ENCODE peak calls at places on chromosomes 4 and X, in six cellular contexts. E is spleen; G is naive thymus-derived CD4-positive, alpha-beta T cell; Y is stomach; A is prostate gland; C is cardiac muscle cell. B is an unnamed sample. For H3K4me1 and H3K9me3, the result is how much of the 10 kb centered on the place peaks cover.

GRCh38 chr4:153651041-153651960 is 32.8 kb upstream of the TLR2 start:
- DNase-seq in G (peak), C (no peak), E (peak), A (no peak), Y (no peak), B (no peak)

GRCh38 chrX:41045960-41046567 is 39.2 kb upstream of the USP9X start:
- DNase-seq in Y (no peak), E (no peak), G (no peak), C (peak), A (no peak), B (no peak)

GRCh38 chr4:166941629-166942028 is 292.7 kb downstream of the SPOCK3 start:
- DNase-seq in Y (no peak), G (no peak), C (no peak), A (no peak), E (no peak), B (no peak)

GRCh38 chrX:70592091-70592490 is 147.5 kb downstream of the DLG3 start:
- DNase-seq in A (no peak), G (no peak), E (no peak), Y (no peak), C (peak), B (no peak)

GRCh38 chr4:11537846-11538245 is 109.2 kb upstream of the HS3ST1 start:
- DNase-seq in A (no peak), Y (no peak), E (no peak), C (no peak), G (no peak), B (no peak)

GRCh38 chr4:127574643-127575042 is 58.1 kb upstream of the INTU start:
- DNase-seq in Y (no peak), C (no peak), A (no peak), G (no peak), E (no peak), B (no peak)

GRCh38 chrX:153794897-153795816 is 689 bp downstream of the SSR4 start:
- DNase-seq in G (no peak), E (no peak), Y (no peak), A (no peak), C (peak), B (peak)

GRCh38 chr4:140049024-140049923 is 104.7 kb downstream of the MAML3 start:
- DNase-seq in C (peak), Y (peak), E (peak), A (peak), G (peak), B (peak)

GRCh38 chr4:114273246-114273645 is 293.8 kb upstream of the ARSJ start:
- DNase-seq in G (no peak), A (no peak), C (no peak), Y (no peak), E (no peak), B (no peak)

GRCh38 chr4:118226611-118227010 is 126.2 kb downstream of the PRSS12 start:
- DNase-seq in E (no peak), A (no peak), C (no peak), G (no peak), Y (no peak), B (no peak)

GRCh38 chr4:78720994-78721677 is 55.0 kb upstream of the BMP2K start:
- DNase-seq in Y (no peak), A (no peak), G (peak), E (peak), C (no peak), B (peak)

GRCh38 chr4:150619032-150619431 is 37.1 kb downstream of the MAB21L2 start:
- DNase-seq in E (no peak), C (peak), G (no peak), Y (no peak), A (no peak), B (no peak)

GRCh38 chr4:174461438-174462106 is 60.7 kb downstream of the HPGD start:
- DNase-seq in C (peak), A (peak), E (no peak), Y (no peak), G (no peak), B (no peak)

GRCh38 chrX:50818986-50819385 is 5.0 kb upstream of the SHROOM4 start:
- DNase-seq in C (no peak), E (no peak), A (no peak), Y (no peak), G (no peak), B (no peak)

GRCh38 chr4:159463235-159463634 is 360.4 kb downstream of the RAPGEF2 start:
- DNase-seq in A (no peak), E (no peak), Y (no peak), G (no peak), C (no peak), B (no peak)

GRCh38 chr4:103853627-103854026 is 133.8 kb upstream of the TACR3 start:
- DNase-seq in E (no peak), G (no peak), C (no peak), A (no peak), Y (no peak), B (no peak)

GRCh38 chrX:143788265-143788664 is 67.7 kb upstream of the SPANXN2 start:
- DNase-seq in E (no peak), C (peak), G (no peak), Y (no peak), A (no peak), B (no peak)

GRCh38 chrX:2897311-2897689 is 31.8 kb downstream of the ARSD start:
- DNase-seq in E (no peak), G (no peak), C (no peak), Y (peak), A (no peak), B (peak)

GRCh38 chr4:15749001-15749400 is 29.1 kb upstream of the CD38 start:
- DNase-seq in Y (no peak), A (no peak), G (no peak), C (no peak), E (no peak), B (no peak)

GRCh38 chr4:176767183-176767582 is 25.5 kb downstream of the VEGFC start:
- DNase-seq in Y (no peak), G (no peak), C (peak), A (no peak), E (no peak), B (no peak)

GRCh38 chr4:729336-730315 is 24.0 kb downstream of the PCGF3 start:
- DNase-seq in C (no peak), Y (no peak), A (no peak), E (no peak), G (no peak), B (no peak)

GRCh38 chrX:2693526-2694002 is 2.5 kb downstream of the CD99 start:
- DNase-seq in G (no peak), E (peak), A (no peak), Y (no peak), C (no peak), B (no peak)

GRCh38 chr4:9994246-9994847 is 26.9 kb downstream of the SLC2A9 start:
- DNase-seq in E (no peak), C (no peak), Y (no peak), A (no peak), G (peak), B (no peak)

GRCh38 chr4:161522031-161522430 is 641.8 kb downstream of the FSTL5 start:
- DNase-seq in E (no peak), Y (no peak), C (peak), A (no peak), G (no peak), B (no peak)

GRCh38 chr4:122341906-122342305 is 36.9 kb upstream of the ADAD1 start:
- DNase-seq in A (no peak), C (peak), E (no peak), G (no peak), Y (no peak), B (no peak)

GRCh38 chrX:65300104-65300809 is 234.3 kb downstream of the LAS1L start:
- DNase-seq in G (no peak), A (no peak), C (no peak), E (no peak), Y (no peak), B (no peak)

GRCh38 chr4:155604718-155605601 is 61.7 kb upstream of the GUCY1A1 start:
- DNase-seq in C (peak), E (no peak), Y (peak), A (peak), G (no peak), B (no peak)

GRCh38 chrX:13094780-13095425 is 50.5 kb upstream of the FAM9C start:
- DNase-seq in A (no peak), E (no peak), C (peak), Y (no peak), G (no peak), B (no peak)

GRCh38 chrX:46912098-46912672 is at the start of gene JADE3:
- DNase-seq in G (no peak), Y (peak), E (peak), C (peak), A (peak), B (peak)

GRCh38 chrX:63738696-63739095 is 46.3 kb downstream of the ARHGEF9 start:
- DNase-seq in A (no peak), E (no peak), G (no peak), C (no peak), Y (no peak), B (no peak)

GRCh38 chrX:63740382-63740781 is 44.6 kb downstream of the ARHGEF9 start:
- DNase-seq in C (no peak), G (no peak), A (no peak), E (no peak), Y (no peak), B (no peak)

GRCh38 chrX:63739885-63740284 is 45.1 kb downstream of the ARHGEF9 start:
- DNase-seq in Y (no peak), C (no peak), A (no peak), E (no peak), G (no peak), B (no peak)

GRCh38 chrX:63735882-63736281 is 49.1 kb downstream of the ARHGEF9 start:
- DNase-seq in Y (no peak), A (no peak), E (no peak), G (no peak), C (no peak), B (no peak)
- H3K4me1 ChIP-seq in Y (under half), A (under half), E (under half), G (under half), C (under half), B (under half)

DNA sequence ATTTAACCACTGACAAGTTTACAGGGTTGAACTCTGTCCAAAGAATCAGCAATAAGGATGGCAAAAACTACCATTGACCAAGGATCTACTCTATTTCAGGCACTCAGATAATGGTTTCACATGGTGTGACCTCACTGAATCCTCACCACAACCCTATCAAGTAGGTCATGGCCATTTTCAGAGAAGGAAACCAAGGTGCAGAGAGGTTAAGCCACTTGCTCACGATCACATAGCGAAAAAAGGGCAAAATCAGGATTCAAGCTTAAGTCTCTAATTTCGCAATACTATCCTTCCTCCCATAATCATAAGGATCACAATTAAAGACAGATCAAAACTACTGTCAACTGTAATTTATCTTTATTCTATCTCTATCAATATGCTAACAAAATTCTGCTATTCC is 191.0 kb upstream of the AFF2 start:
- DNase-seq in C (no peak), A (no peak), Y (no peak), E (no peak), G (no peak), B (no peak)
- H3K9me3 ChIP-seq in C (under half), A (under half), Y (under half), E (under half), G (under half), B (under half)

GRCh38 chr4:24495388-24495787 is 89.0 kb downstream of the DHX15 start:
- DNase-seq in E (no peak), Y (no peak), G (no peak), A (no peak), C (no peak), B (no peak)

GRCh38 chr4:24488399-24489164 is 95.8 kb downstream of the DHX15 start:
- DNase-seq in Y (peak), G (no peak), E (peak), A (peak), C (peak), B (peak)

GRCh38 chr4:24489870-24490269 is 94.5 kb downstream of the DHX15 start:
- DNase-seq in A (no peak), Y (no peak), E (no peak), G (no peak), C (peak), B (no peak)
- H3K4me3 ChIP-seq in A (no peak), Y (no peak), E (no peak), G (no peak), C (no peak), B (no peak)

GRCh38 chr4:2586502-2586901 is 50.1 kb downstream of the FAM193A start:
- DNase-seq in G (no peak), Y (no peak), A (no peak), C (no peak), E (no peak), B (no peak)
- H3K4me1 ChIP-seq in G (under half), Y (half or more), A (under half), C (under half), E (under half), B (under half)

GRCh38 chrX:10119399-10119990 is 37.3 kb upstream of the CLCN4 start:
- DNase-seq in G (peak), C (peak), A (peak), E (peak), Y (peak), B (no peak)
- H3K9me3 ChIP-seq in G (under half), C (under half), A (under half), E (under half), Y (under half), B (under half)

GRCh38 chr4:102319594-102319993 is 25.7 kb downstream of the SLC39A8 start:
- DNase-seq in G (no peak), E (no peak), A (no peak), C (no peak), Y (no peak), B (no peak)
- H3K4me3 ChIP-seq in G (no peak), E (no peak), A (no peak), C (no peak), Y (no peak), B (no peak)

GRCh38 chrX:7801706-7802105 is 41.3 kb upstream of the VCX start:
- DNase-seq in A (no peak), Y (no peak), C (no peak), E (no peak), G (no peak), B (no peak)
- H3K4me1 ChIP-seq in A (under half), Y (under half), C (under half), E (under half), G (under half), B (under half)

GRCh38 chrX:93177930-93178329 is 495.4 kb downstream of the NAP1L3 start:
- DNase-seq in E (no peak), G (no peak), Y (no peak), C (no peak), A (no peak), B (no peak)
- H3K9me3 ChIP-seq in E (under half), G (under half), Y (under half), C (under half), A (under half), B (under half)

GRCh38 chr4:102623622-102624021 is 122.5 kb downstream of the NFKB1 start:
- DNase-seq in E (no peak), G (no peak), A (no peak), C (peak), Y (no peak), B (no peak)

GRCh38 chr4:102620697-102621497 is 119.7 kb downstream of the NFKB1 start:
- DNase-seq in Y (peak), E (no peak), A (no peak), C (peak), G (no peak), B (peak)

GRCh38 chr4:102627831-102628523 is 126.8 kb downstream of the NFKB1 start:
- DNase-seq in G (no peak), C (peak), Y (no peak), A (no peak), E (no peak), B (no peak)

GRCh38 chr4:102629686-102630085 is 128.5 kb downstream of the NFKB1 start:
- DNase-seq in A (no peak), G (no peak), C (no peak), Y (no peak), E (no peak), B (no peak)

DNA sequence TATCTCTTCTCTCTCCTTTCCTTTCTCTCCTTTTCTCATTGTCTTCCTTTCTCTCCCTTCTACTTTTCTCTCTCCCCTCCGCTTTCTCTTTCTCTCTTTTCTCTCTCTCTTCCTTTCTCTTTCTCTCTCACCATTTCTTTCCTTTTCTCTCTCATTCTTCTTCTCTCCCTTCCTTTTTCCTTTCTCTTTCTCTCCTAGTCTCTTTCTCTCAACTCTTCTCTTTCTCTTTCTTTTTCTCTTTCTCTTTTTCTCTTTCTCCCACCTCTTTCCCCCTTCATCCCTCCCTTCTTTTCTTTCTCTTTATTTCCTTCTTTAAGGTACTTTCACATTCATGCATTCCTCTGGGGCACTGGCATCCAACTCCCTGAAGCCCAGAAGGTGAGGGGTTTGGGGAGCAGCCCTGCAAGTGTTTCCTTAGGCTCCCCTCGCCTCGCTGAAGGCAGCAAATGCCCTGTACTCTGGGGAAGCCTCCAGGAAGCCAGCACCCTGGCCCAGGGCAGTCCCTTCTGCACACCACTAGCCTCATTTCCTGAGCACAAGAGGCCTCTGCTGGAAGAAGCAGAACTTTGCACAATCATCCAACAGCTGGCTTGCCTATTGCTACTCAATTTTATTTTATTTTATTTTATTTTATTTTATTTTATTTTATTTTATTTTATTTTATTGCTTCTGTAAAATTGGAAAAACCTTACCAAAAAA is 124.2 kb downstream of the NFKB1 start:
- DNase-seq in G (peak), E (peak), Y (peak), A (no peak), C (peak), B (no peak)
- H3K4me3 ChIP-seq in G (peak), E (no peak), Y (no peak), A (no peak), C (no peak), B (no peak)

DNA sequence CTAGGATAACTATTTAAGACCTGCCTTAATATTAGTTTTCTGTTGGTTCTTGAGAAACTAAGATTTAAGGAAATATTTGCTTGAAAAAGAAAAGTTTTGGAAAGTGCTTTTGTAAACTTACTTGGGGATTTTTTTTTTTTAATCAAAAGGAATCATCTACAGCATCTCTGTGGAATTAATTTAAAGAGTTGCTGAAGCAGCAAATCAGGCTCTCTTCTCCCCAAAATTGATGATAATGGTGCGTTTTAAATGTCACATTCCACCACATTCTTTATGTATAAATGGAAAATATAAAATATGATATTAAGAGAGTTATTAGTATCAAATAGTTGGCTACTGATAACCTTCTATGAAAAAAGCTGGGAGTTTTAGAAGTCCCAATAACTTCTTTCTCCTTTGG is 4.2 kb downstream of the KLF3 start:
- DNase-seq in C (no peak), Y (no peak), A (no peak), E (no peak), G (no peak), B (no peak)
- H3K4me1 ChIP-seq in C (half or more), Y (half or more), A (under half), E (half or more), G (half or more), B (half or more)